ENCODE peak calls at places on chromosomes 5 and 9, in six cellular contexts. One of them, this sample, is unnamed.

GRCh38 chr9:19127881-19128719 is 808 bp upstream of the PLIN2 start:
- DNase-seq in heart right ventricle: peak; percentile 37
- DNase-seq in cardiac muscle cell: no peak
- DNase-seq in tibial nerve: peak; percentile 24
- DNase-seq in MCF 10A: no peak
- DNase-seq in dorsolateral prefrontal cortex: no peak
- DNase-seq in this sample: no peak

GRCh38 chr5:763397-763796 is 21.1 kb downstream of the ZDHHC11B start:
- DNase-seq in MCF 10A: no peak
- DNase-seq in tibial nerve: no peak
- DNase-seq in dorsolateral prefrontal cortex: no peak
- DNase-seq in heart right ventricle: no peak
- DNase-seq in cardiac muscle cell: no peak
- DNase-seq in this sample: no peak

GRCh38 chr9:4741365-4742031 is 496 bp upstream of the AK3 start:
- DNase-seq in dorsolateral prefrontal cortex: no peak
- DNase-seq in cardiac muscle cell: peak; percentile 54
- DNase-seq in tibial nerve: no peak
- DNase-seq in heart right ventricle: peak; percentile 46
- DNase-seq in MCF 10A: peak; percentile 61
- DNase-seq in this sample: no peak

GRCh38 chr5:104942735-104943134 is 1380.1 kb upstream of the NUDT12 start:
- DNase-seq in cardiac muscle cell: no peak
- DNase-seq in MCF 10A: no peak
- DNase-seq in dorsolateral prefrontal cortex: no peak
- DNase-seq in tibial nerve: no peak
- DNase-seq in heart right ventricle: no peak
- DNase-seq in this sample: no peak

GRCh38 chr5:77356740-77357139 is 135.4 kb downstream of the WDR41 start:
- DNase-seq in MCF 10A: peak; percentile 67
- DNase-seq in tibial nerve: no peak
- DNase-seq in dorsolateral prefrontal cortex: no peak
- DNase-seq in heart right ventricle: no peak
- DNase-seq in cardiac muscle cell: no peak
- DNase-seq in this sample: peak; percentile 25

GRCh38 chr5:131171276-131171815 is 602 bp downstream of the LYRM7 start:
- DNase-seq in heart right ventricle: no peak
- DNase-seq in tibial nerve: no peak
- DNase-seq in cardiac muscle cell: no peak
- DNase-seq in MCF 10A: peak; percentile 49
- DNase-seq in dorsolateral prefrontal cortex: no peak
- DNase-seq in this sample: no peak

GRCh38 chr5:99398946-99399345 is 470.1 kb upstream of the CHD1 start:
- DNase-seq in tibial nerve: no peak
- DNase-seq in cardiac muscle cell: no peak
- DNase-seq in heart right ventricle: no peak
- DNase-seq in MCF 10A: no peak
- DNase-seq in dorsolateral prefrontal cortex: no peak
- DNase-seq in this sample: no peak

GRCh38 chr9:121984726-121985402 is 108.2 kb downstream of the TTLL11 start:
- DNase-seq in heart right ventricle: no peak
- DNase-seq in cardiac muscle cell: no peak
- DNase-seq in MCF 10A: no peak
- DNase-seq in dorsolateral prefrontal cortex: no peak
- DNase-seq in tibial nerve: no peak
- DNase-seq in this sample: peak; percentile 76

GRCh38 chr5:128870923-128871322 is 94.4 kb upstream of the SLC27A6 start:
- DNase-seq in MCF 10A: no peak
- DNase-seq in dorsolateral prefrontal cortex: no peak
- DNase-seq in heart right ventricle: no peak
- DNase-seq in tibial nerve: no peak
- DNase-seq in cardiac muscle cell: no peak
- DNase-seq in this sample: peak; percentile 11

GRCh38 chr9:80928697-80929096 is 760.6 kb downstream of the TLE1 start:
- DNase-seq in dorsolateral prefrontal cortex: no peak
- DNase-seq in heart right ventricle: no peak
- DNase-seq in tibial nerve: no peak
- DNase-seq in MCF 10A: no peak
- DNase-seq in cardiac muscle cell: no peak
- DNase-seq in this sample: no peak

GRCh38 chr5:107806271-107806670 is 135.5 kb upstream of the EFNA5 start:
- DNase-seq in heart right ventricle: no peak
- DNase-seq in tibial nerve: no peak
- DNase-seq in MCF 10A: no peak
- DNase-seq in cardiac muscle cell: no peak
- DNase-seq in dorsolateral prefrontal cortex: no peak
- DNase-seq in this sample: no peak

GRCh38 chr5:66720776-66721175 is 124.6 kb downstream of the MAST4 start:
- DNase-seq in MCF 10A: no peak
- DNase-seq in tibial nerve: no peak
- DNase-seq in cardiac muscle cell: no peak
- DNase-seq in heart right ventricle: no peak
- DNase-seq in dorsolateral prefrontal cortex: no peak
- DNase-seq in this sample: no peak

GRCh38 chr9:16899611-16900010 is 29.1 kb upstream of the BNC2 start:
- DNase-seq in cardiac muscle cell: no peak
- DNase-seq in tibial nerve: no peak
- DNase-seq in dorsolateral prefrontal cortex: no peak
- DNase-seq in MCF 10A: no peak
- DNase-seq in heart right ventricle: no peak
- DNase-seq in this sample: no peak

GRCh38 chr5:7181841-7182240 is 214.1 kb upstream of the ADCY2 start:
- DNase-seq in tibial nerve: no peak
- DNase-seq in MCF 10A: no peak
- DNase-seq in cardiac muscle cell: no peak
- DNase-seq in dorsolateral prefrontal cortex: no peak
- DNase-seq in heart right ventricle: no peak
- DNase-seq in this sample: no peak

GRCh38 chr9:124263158-124263557 is 5.4 kb downstream of the NEK6 start:
- DNase-seq in heart right ventricle: no peak
- DNase-seq in dorsolateral prefrontal cortex: no peak
- DNase-seq in MCF 10A: no peak
- DNase-seq in cardiac muscle cell: no peak
- DNase-seq in tibial nerve: no peak
- DNase-seq in this sample: no peak

GRCh38 chr5:179214678-179215077 is 130.6 kb downstream of the ADAMTS2 start:
- DNase-seq in heart right ventricle: no peak
- DNase-seq in dorsolateral prefrontal cortex: no peak
- DNase-seq in MCF 10A: no peak
- DNase-seq in cardiac muscle cell: no peak
- DNase-seq in tibial nerve: no peak
- DNase-seq in this sample: no peak

GRCh38 chr5:119860463-119860862 is 231.1 kb downstream of the FAM170A start:
- DNase-seq in MCF 10A: peak; percentile 27
- DNase-seq in cardiac muscle cell: no peak
- DNase-seq in tibial nerve: no peak
- DNase-seq in dorsolateral prefrontal cortex: no peak
- DNase-seq in heart right ventricle: no peak
- DNase-seq in this sample: no peak

GRCh38 chr9:105293408-105293807 is 49.0 kb downstream of the SLC44A1 start:
- DNase-seq in MCF 10A: no peak
- DNase-seq in heart right ventricle: no peak
- DNase-seq in cardiac muscle cell: no peak
- DNase-seq in dorsolateral prefrontal cortex: no peak
- DNase-seq in tibial nerve: no peak
- DNase-seq in this sample: no peak

GRCh38 chr5:55540525-55540924 is 5.8 kb upstream of the PLPP1 start:
- DNase-seq in tibial nerve: no peak
- DNase-seq in heart right ventricle: no peak
- DNase-seq in MCF 10A: no peak
- DNase-seq in dorsolateral prefrontal cortex: no peak
- DNase-seq in cardiac muscle cell: no peak
- DNase-seq in this sample: no peak

GRCh38 chr9:133282454-133283238 is 7.6 kb upstream of the ABO start:
- DNase-seq in tibial nerve: no peak
- DNase-seq in heart right ventricle: no peak
- DNase-seq in dorsolateral prefrontal cortex: no peak
- DNase-seq in cardiac muscle cell: no peak
- DNase-seq in MCF 10A: no peak
- DNase-seq in this sample: no peak

GRCh38 chr5:95843733-95844223 is 21.3 kb upstream of the GLRX start:
- DNase-seq in MCF 10A: peak; percentile 86
- DNase-seq in tibial nerve: peak; percentile 59
- DNase-seq in dorsolateral prefrontal cortex: no peak
- DNase-seq in cardiac muscle cell: no peak
- DNase-seq in heart right ventricle: no peak
- DNase-seq in this sample: peak; percentile 69

GRCh38 chr5:95845401-95845800 is 22.9 kb upstream of the GLRX start:
- DNase-seq in cardiac muscle cell: no peak
- DNase-seq in MCF 10A: no peak
- DNase-seq in heart right ventricle: no peak
- DNase-seq in dorsolateral prefrontal cortex: no peak
- DNase-seq in tibial nerve: no peak
- DNase-seq in this sample: no peak

GRCh38 chr5:95841914-95842812 is 19.6 kb upstream of the GLRX start:
- DNase-seq in cardiac muscle cell: no peak
- DNase-seq in heart right ventricle: no peak
- DNase-seq in dorsolateral prefrontal cortex: no peak
- DNase-seq in MCF 10A: peak; percentile 95
- DNase-seq in tibial nerve: peak; percentile 77
- DNase-seq in this sample: peak; percentile 80

GRCh38 chr5:95840969-95841368 is 18.4 kb upstream of the GLRX start:
- DNase-seq in tibial nerve: no peak
- DNase-seq in heart right ventricle: no peak
- DNase-seq in MCF 10A: no peak
- DNase-seq in dorsolateral prefrontal cortex: no peak
- DNase-seq in cardiac muscle cell: no peak
- DNase-seq in this sample: no peak

GRCh38 chr5:95842955-95843544 is 20.5 kb upstream of the GLRX start:
- DNase-seq in cardiac muscle cell: peak; percentile 51
- DNase-seq in dorsolateral prefrontal cortex: no peak
- DNase-seq in tibial nerve: peak; percentile 63
- DNase-seq in MCF 10A: peak; percentile 71
- DNase-seq in heart right ventricle: peak; percentile 41
- DNase-seq in this sample: no peak
- TF ChIP-seq CTCF in cardiac muscle cell: peak; percentile 27
- TF ChIP-seq CTCF in dorsolateral prefrontal cortex: peak; percentile 12
- TF ChIP-seq CTCF in tibial nerve: no peak
- TF ChIP-seq CTCF in MCF 10A: no peak
- TF ChIP-seq CTCF in heart right ventricle: no peak
- TF ChIP-seq CTCF in this sample: peak; percentile 3

GRCh38 chr9:129802833-129803678 is at the start of gene TOR1B:
- DNase-seq in cardiac muscle cell: peak; percentile 94
- DNase-seq in dorsolateral prefrontal cortex: peak; percentile 90
- DNase-seq in tibial nerve: peak; percentile 95
- DNase-seq in MCF 10A: peak; percentile 89
- DNase-seq in heart right ventricle: peak; percentile 95
- DNase-seq in this sample: peak; percentile 41
- TF ChIP-seq CTCF in cardiac muscle cell: no peak
- TF ChIP-seq CTCF in dorsolateral prefrontal cortex: no peak
- TF ChIP-seq CTCF in tibial nerve: peak; percentile 37
- TF ChIP-seq CTCF in MCF 10A: no peak
- TF ChIP-seq CTCF in heart right ventricle: no peak
- TF ChIP-seq CTCF in this sample: no peak

DNA sequence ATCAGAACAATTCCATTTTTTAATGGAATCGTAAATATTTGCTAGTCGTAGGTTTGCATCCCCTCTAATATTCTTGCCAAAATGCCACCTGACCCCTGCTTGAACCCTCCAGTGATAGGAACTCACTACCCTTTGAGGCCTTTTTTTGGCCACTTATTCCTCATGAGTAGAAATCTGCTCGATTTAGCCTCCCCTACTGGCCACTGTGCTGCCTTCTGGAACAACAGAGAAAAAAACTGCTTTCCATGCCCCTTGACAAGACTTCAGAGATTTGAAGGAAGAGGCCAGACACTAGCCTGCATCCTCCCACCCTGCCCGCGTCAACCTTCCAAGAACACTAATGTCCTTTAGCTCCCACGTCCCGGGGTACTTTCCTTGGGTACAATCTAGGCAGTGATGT is 4.1 kb downstream of the CCDC69 start:
- DNase-seq in dorsolateral prefrontal cortex: no peak
- DNase-seq in tibial nerve: no peak
- DNase-seq in heart right ventricle: no peak
- DNase-seq in cardiac muscle cell: no peak
- DNase-seq in MCF 10A: no peak
- DNase-seq in this sample: no peak
- TF ChIP-seq CTCF in dorsolateral prefrontal cortex: no peak
- TF ChIP-seq CTCF in tibial nerve: no peak
- TF ChIP-seq CTCF in heart right ventricle: no peak
- TF ChIP-seq CTCF in cardiac muscle cell: peak; percentile 50
- TF ChIP-seq CTCF in MCF 10A: no peak
- TF ChIP-seq CTCF in this sample: peak; percentile 20

DNA sequence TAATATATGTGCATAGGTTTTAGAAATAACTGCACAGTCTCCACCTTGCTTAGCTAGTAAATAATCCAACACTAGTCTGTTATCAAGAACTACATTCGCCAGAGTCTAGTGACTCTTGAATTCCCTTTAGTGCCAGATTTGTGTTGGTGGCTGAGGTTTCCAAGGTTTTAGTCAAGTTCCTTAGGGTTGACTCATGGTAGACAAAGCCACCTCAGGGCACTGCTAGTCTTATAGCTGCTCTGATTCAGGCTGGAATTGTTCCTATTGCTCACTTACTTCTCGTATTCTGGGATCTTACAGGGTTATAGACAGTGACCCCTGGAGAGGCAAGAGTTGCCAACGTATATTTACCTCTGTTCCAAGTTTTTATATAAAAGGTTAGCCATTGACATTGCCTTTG is 1369.8 kb upstream of the CDH9 start:
- DNase-seq in tibial nerve: no peak
- DNase-seq in cardiac muscle cell: no peak
- DNase-seq in dorsolateral prefrontal cortex: no peak
- DNase-seq in MCF 10A: peak; percentile 81
- DNase-seq in heart right ventricle: no peak
- DNase-seq in this sample: peak; percentile 0
- TF ChIP-seq CTCF in tibial nerve: no peak
- TF ChIP-seq CTCF in cardiac muscle cell: no peak
- TF ChIP-seq CTCF in dorsolateral prefrontal cortex: no peak
- TF ChIP-seq CTCF in MCF 10A: no peak
- TF ChIP-seq CTCF in heart right ventricle: no peak
- TF ChIP-seq CTCF in this sample: no peak

GRCh38 chr5:168086104-168086610 is 205.3 kb upstream of the WWC1 start:
- DNase-seq in dorsolateral prefrontal cortex: no peak
- DNase-seq in heart right ventricle: no peak
- DNase-seq in MCF 10A: peak; percentile 84
- DNase-seq in tibial nerve: no peak
- DNase-seq in cardiac muscle cell: no peak
- DNase-seq in this sample: peak; percentile 82
- TF ChIP-seq CTCF in dorsolateral prefrontal cortex: no peak
- TF ChIP-seq CTCF in heart right ventricle: no peak
- TF ChIP-seq CTCF in MCF 10A: peak; percentile 5
- TF ChIP-seq CTCF in tibial nerve: no peak
- TF ChIP-seq CTCF in cardiac muscle cell: no peak
- TF ChIP-seq CTCF in this sample: no peak

GRCh38 chr9:33229359-33230120 is 10.4 kb upstream of the SPINK4 start:
- DNase-seq in MCF 10A: peak; percentile 99
- DNase-seq in cardiac muscle cell: no peak
- DNase-seq in tibial nerve: no peak
- DNase-seq in dorsolateral prefrontal cortex: no peak
- DNase-seq in heart right ventricle: no peak
- DNase-seq in this sample: no peak
- TF ChIP-seq CTCF in MCF 10A: peak; percentile 91
- TF ChIP-seq CTCF in cardiac muscle cell: no peak
- TF ChIP-seq CTCF in tibial nerve: no peak
- TF ChIP-seq CTCF in dorsolateral prefrontal cortex: no peak
- TF ChIP-seq CTCF in heart right ventricle: no peak
- TF ChIP-seq CTCF in this sample: no peak

DNA sequence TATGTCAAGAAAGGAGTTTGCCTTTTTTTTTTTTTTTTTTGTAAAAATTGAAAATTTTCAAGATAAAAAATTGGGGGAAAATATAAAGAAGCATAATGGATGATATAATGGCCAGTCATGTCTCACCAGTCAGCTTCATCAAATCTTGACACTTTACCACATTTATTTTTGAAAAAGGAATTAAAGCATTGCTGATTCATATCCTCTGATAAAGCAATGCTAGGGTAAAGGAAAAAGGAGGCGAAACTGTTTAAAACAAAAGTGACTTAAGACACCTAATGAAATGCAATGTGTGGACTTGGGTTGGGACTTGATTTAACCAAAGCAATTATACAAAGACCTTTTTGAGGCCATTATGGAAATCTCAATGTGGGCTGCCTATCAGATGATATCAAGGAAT is 208.5 kb downstream of the ARHGAP26 start:
- DNase-seq in heart right ventricle: no peak
- DNase-seq in dorsolateral prefrontal cortex: no peak
- DNase-seq in MCF 10A: no peak
- DNase-seq in cardiac muscle cell: no peak
- DNase-seq in tibial nerve: no peak
- DNase-seq in this sample: no peak
- TF ChIP-seq CTCF in heart right ventricle: no peak
- TF ChIP-seq CTCF in dorsolateral prefrontal cortex: no peak
- TF ChIP-seq CTCF in MCF 10A: no peak
- TF ChIP-seq CTCF in cardiac muscle cell: no peak
- TF ChIP-seq CTCF in tibial nerve: no peak
- TF ChIP-seq CTCF in this sample: no peak